ENCODE peak calls at places on chromosomes 7 and 10, in five cellular contexts. J is AG10803, M is cardiac muscle cell, K is bronchial epithelial cell, X is astrocyte of the spinal cord. G is an unnamed sample.

GRCh38 chr7:132251327-132251659 is 325.0 kb downstream of the PLXNA4 start:
- DNase-seq in J (no peak), M (no peak), K (peak), X (no peak), G (peak)

GRCh38 chr7:147023390-147023914 is 906.9 kb downstream of the CNTNAP2 start:
- DNase-seq in J (no peak), M (no peak), K (no peak), X (no peak), G (no peak)

GRCh38 chr10:72466018-72466417 is 111.3 kb upstream of the DNAJB12 start:
- DNase-seq in J (no peak), M (no peak), K (no peak), X (no peak), G (no peak)

GRCh38 chr7:2204446-2204845 is 28.3 kb downstream of the MAD1L1 start:
- DNase-seq in J (no peak), M (no peak), K (no peak), X (no peak), G (no peak)

GRCh38 chr7:74240482-74240881 is 13.7 kb downstream of the RFC2 start:
- DNase-seq in J (no peak), M (no peak), K (no peak), X (no peak), G (no peak)

GRCh38 chr7:64618785-64619456 is 47.0 kb upstream of the ZNF107 start:
- DNase-seq in J (peak), M (peak), K (peak), X (peak), G (peak)

GRCh38 chr10:87761892-87762291 is 56.1 kb downstream of the ATAD1 start:
- DNase-seq in J (peak), M (no peak), K (peak), X (peak), G (peak)

GRCh38 chr7:17651926-17652385 is 288.3 kb downstream of the SNX13 start:
- DNase-seq in J (peak), M (no peak), K (peak), X (peak), G (peak)

GRCh38 chr10:6743291-6743849 is 163.3 kb upstream of the PRKCQ start:
- DNase-seq in J (no peak), M (no peak), K (peak), X (no peak), G (peak)

GRCh38 chr7:77862691-77863090 is 64.1 kb downstream of the PHTF2 start:
- DNase-seq in J (peak), M (no peak), K (no peak), X (no peak), G (no peak)

GRCh38 chr10:101684782-101685181 is 10.2 kb downstream of the FBXW4 start:
- DNase-seq in J (no peak), M (no peak), K (no peak), X (no peak), G (no peak)

GRCh38 chr7:133293390-133294110 is 40.7 kb downstream of the EXOC4 start:
- DNase-seq in J (no peak), M (no peak), K (no peak), X (no peak), G (no peak)

GRCh38 chr7:2452074-2452507 is 24.1 kb downstream of the GRIFIN start:
- DNase-seq in J (no peak), M (no peak), K (no peak), X (no peak), G (no peak)

GRCh38 chr10:14822879-14823755 is 14.7 kb downstream of the CDNF start:
- DNase-seq in J (peak), M (peak), K (peak), X (peak), G (peak)

GRCh38 chr10:63264852-63265617 is 131.9 kb downstream of the NRBF2 start:
- DNase-seq in J (peak), M (peak), K (peak), X (peak), G (peak)

GRCh38 chr7:143884978-143885559 is 16.9 kb downstream of the TCAF1 start:
- DNase-seq in J (peak), M (peak), K (no peak), X (peak), G (peak)

GRCh38 chr10:122147731-122148130 is 123.4 kb upstream of the BTBD16 start:
- DNase-seq in J (no peak), M (no peak), K (no peak), X (peak), G (no peak)

GRCh38 chr10:131035779-131036178 is 275.7 kb downstream of the TCERG1L start:
- DNase-seq in J (no peak), M (no peak), K (no peak), X (no peak), G (no peak)

GRCh38 chr10:7626283-7626682 is 40.5 kb downstream of the ITIH5 start:
- DNase-seq in J (no peak), M (no peak), K (no peak), X (no peak), G (no peak)

GRCh38 chr7:151802469-151802846 is 74.5 kb downstream of the PRKAG2 start:
- DNase-seq in J (no peak), M (no peak), K (no peak), X (no peak), G (no peak)

GRCh38 chr10:32073128-32073527 is 16.9 kb upstream of the KIF5B start:
- DNase-seq in J (no peak), M (no peak), K (no peak), X (no peak), G (no peak)

GRCh38 chr7:94647295-94647694 is 8.6 kb downstream of the SGCE start:
- DNase-seq in J (no peak), M (no peak), K (no peak), X (no peak), G (no peak)

GRCh38 chr10:50941629-50942028 is 56.2 kb upstream of the A1CF start:
- DNase-seq in J (no peak), M (no peak), K (no peak), X (no peak), G (no peak)

GRCh38 chr10:120744040-120744439 is 107.1 kb upstream of the WDR11 start:
- DNase-seq in J (no peak), M (no peak), K (no peak), X (no peak), G (no peak)

GRCh38 chr10:78894089-78894840 is 174.5 kb upstream of the ZMIZ1 start:
- DNase-seq in J (no peak), M (no peak), K (no peak), X (no peak), G (no peak)

GRCh38 chr7:121329460-121330052 is 756 bp downstream of the WNT16 start:
- DNase-seq in J (no peak), M (peak), K (peak), X (peak), G (peak)

GRCh38 chr10:30857803-30858202 is 173.9 kb downstream of the ZNF438 start:
- DNase-seq in J (peak), M (no peak), K (peak), X (peak), G (peak)

GRCh38 chr7:39153647-39154046 is 175.9 kb downstream of the POU6F2 start:
- DNase-seq in J (no peak), M (no peak), K (no peak), X (no peak), G (no peak)

GRCh38 chr7:105790996-105791395 is 85.4 kb downstream of the ATXN7L1 start:
- DNase-seq in J (no peak), M (no peak), K (peak), X (no peak), G (peak)

GRCh38 chr7:105791926-105792325 is 84.5 kb downstream of the ATXN7L1 start:
- DNase-seq in J (no peak), M (no peak), K (peak), X (no peak), G (peak)

GRCh38 chr7:105796365-105796764 is 80.0 kb downstream of the ATXN7L1 start:
- DNase-seq in J (peak), M (no peak), K (no peak), X (peak), G (no peak)

GRCh38 chr7:105794741-105795729 is 81.4 kb downstream of the ATXN7L1 start:
- DNase-seq in J (peak), M (no peak), K (peak), X (peak), G (peak)

DNA sequence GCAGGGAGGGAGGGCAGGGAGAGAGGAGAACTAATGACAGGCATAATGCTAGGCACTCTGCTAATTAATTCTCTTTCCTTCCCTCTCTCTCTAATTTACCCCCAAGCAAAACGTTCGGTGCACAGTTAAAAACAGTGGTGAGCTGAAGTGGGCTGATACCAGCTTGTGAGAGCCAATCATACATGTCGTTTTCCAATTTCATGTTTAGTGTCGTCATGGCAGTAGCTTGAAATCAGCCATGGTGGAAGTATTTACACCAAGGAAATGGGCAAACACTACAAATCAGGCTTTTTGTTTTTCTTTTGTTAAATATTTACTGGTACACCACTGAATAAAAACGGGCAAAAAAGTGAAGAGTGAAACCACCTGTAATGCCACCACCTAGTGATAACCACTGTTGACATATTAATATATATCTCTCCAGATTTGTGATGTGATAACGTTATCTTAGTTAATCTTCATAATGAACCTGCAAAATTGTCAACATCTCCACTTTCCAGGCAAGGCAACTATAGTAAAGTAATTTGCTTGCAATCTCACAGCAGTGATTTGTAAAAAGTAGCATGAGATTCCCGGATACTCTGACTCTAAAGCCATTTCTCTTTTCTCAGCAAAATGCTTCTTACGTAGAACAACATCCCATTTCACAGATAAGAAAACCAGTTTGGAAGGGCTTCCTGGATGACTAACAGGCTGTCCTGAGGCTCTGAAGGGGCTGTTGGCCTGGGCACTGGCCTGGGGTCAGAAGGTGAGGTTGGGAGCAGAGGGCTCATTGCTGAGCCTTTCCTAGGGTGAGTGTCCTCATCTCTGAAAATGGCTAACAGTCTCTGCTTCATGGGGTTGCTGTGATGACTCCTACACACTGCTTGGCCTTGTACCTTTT is 83.7 kb downstream of the ATXN7L1 start:
- DNase-seq in J (no peak), M (no peak), K (no peak), X (no peak), G (no peak)
- H3K4me3 ChIP-seq in J (no peak), M (no peak), K (no peak), X (no peak), G (no peak)

DNA sequence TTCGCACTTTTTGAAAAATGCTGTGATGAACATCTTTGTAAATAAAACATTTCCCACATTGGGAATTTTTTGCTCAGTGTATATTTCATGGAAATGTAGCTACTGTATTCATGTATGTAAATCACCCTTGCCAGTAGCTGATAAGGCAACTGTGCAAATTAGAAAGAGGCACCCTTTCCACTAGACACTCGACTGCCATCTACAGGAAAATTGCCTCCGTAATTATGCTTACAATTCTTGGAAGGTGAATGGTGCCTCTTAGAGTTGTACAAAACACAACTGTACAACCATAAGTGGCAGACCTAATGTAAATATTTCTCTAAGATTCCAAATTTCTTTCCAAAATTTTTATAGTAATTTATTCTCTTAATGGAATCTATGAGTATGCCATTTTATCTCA is 491.7 kb downstream of the CCSER2 start:
- DNase-seq in J (no peak), M (no peak), K (peak), X (no peak), G (peak)
- TF ChIP-seq CTCF in J (no peak), M (no peak), K (peak), X (peak), G (peak)

GRCh38 chr7:37916673-37917660 is at the start of gene SFRP4:
- DNase-seq in J (peak), M (peak), K (peak), X (peak), G (peak)
- H3K4me3 ChIP-seq in J (peak), M (peak), K (no peak), X (peak), G (no peak)

GRCh38 chr7:136213012-136213411 is 235.9 kb upstream of the MTPN start:
- DNase-seq in J (no peak), M (no peak), K (no peak), X (no peak), G (no peak)

GRCh38 chr7:136214356-136214755 is 237.2 kb upstream of the MTPN start:
- DNase-seq in J (no peak), M (no peak), K (no peak), X (no peak), G (no peak)
- TF ChIP-seq CTCF in J (no peak), M (no peak), K (no peak), X (peak), G (no peak)

GRCh38 chr7:50826371-50827172 is 43.9 kb upstream of the GRB10 start:
- DNase-seq in J (peak), M (no peak), K (peak), X (peak), G (peak)
- H3K4me3 ChIP-seq in J (no peak), M (no peak), K (no peak), X (no peak), G (no peak)

GRCh38 chr7:141710301-141710700 is 2.1 kb downstream of the WEE2 start:
- DNase-seq in J (no peak), M (no peak), K (no peak), X (no peak), G (no peak)
- TF ChIP-seq CTCF in J (no peak), M (no peak), K (no peak), X (no peak), G (no peak)

GRCh38 chr10:70132098-70133029 is at the start of gene AIFM2:
- DNase-seq in J (peak), M (peak), K (peak), X (peak), G (peak)
- H3K4me3 ChIP-seq in J (peak), M (peak), K (peak), X (peak), G (peak)

GRCh38 chr10:8677642-8678041 is 623.2 kb downstream of the GATA3 start:
- DNase-seq in J (no peak), M (no peak), K (no peak), X (no peak), G (peak)

GRCh38 chr10:8670461-8670860 is 616.0 kb downstream of the GATA3 start:
- DNase-seq in J (no peak), M (no peak), K (peak), X (no peak), G (peak)

GRCh38 chr10:8674230-8674629 is 619.7 kb downstream of the GATA3 start:
- DNase-seq in J (no peak), M (no peak), K (peak), X (no peak), G (peak)
- TF ChIP-seq CTCF in J (no peak), M (no peak), K (no peak), X (no peak), G (no peak)

GRCh38 chr7:100154651-100155491 is 3.7 kb downstream of the TRAPPC14 start:
- DNase-seq in J (no peak), M (no peak), K (no peak), X (no peak), G (no peak)

GRCh38 chr7:100155553-100156317 is 2.8 kb downstream of the TRAPPC14 start:
- DNase-seq in J (no peak), M (no peak), K (no peak), X (no peak), G (no peak)

GRCh38 chr7:100152937-100153666 is 4.4 kb downstream of the LAMTOR4 start:
- DNase-seq in J (no peak), M (no peak), K (no peak), X (no peak), G (no peak)

GRCh38 chr7:100152404-100152803 is 3.7 kb downstream of the LAMTOR4 start:
- DNase-seq in J (no peak), M (no peak), K (no peak), X (no peak), G (no peak)

GRCh38 chr7:100153713-100154519 is 4.6 kb downstream of the TRAPPC14 start:
- DNase-seq in J (no peak), M (no peak), K (no peak), X (no peak), G (no peak)
- H3K4me3 ChIP-seq in J (no peak), M (no peak), K (no peak), X (no peak), G (no peak)

GRCh38 chr7:32072397-32072796 is 2.2 kb upstream of the PDE1C start:
- DNase-seq in J (no peak), M (no peak), K (no peak), X (no peak), G (no peak)
- TF ChIP-seq CTCF in J (no peak), M (peak), K (no peak), X (peak), G (no peak)

G was measured in epithelial cell of esophagus.